ENCODE peak calls at places on chromosomes 3 and 15, in six cellular contexts. Y, W, E, R, D and F are unnamed samples.

GRCh38 chr3:49761661-49762060 is 24.7 kb downstream of the IP6K1 start:
- DNase-seq in Y (no peak), W (no peak), E (no peak), R (no peak), D (no peak), F (no peak)

GRCh38 chr3:64160000-64160690 is 65.1 kb downstream of the PRICKLE2 start:
- DNase-seq in Y (no peak), W (no peak), E (no peak), R (no peak), D (no peak), F (no peak)

GRCh38 chr15:50241684-50242450 is 23.7 kb downstream of the HDC start:
- DNase-seq in Y (no peak), W (no peak), E (no peak), R (no peak), D (no peak), F (no peak)

GRCh38 chr15:81182031-81182745 is 14.5 kb upstream of the IL16 start:
- DNase-seq in Y (no peak), W (no peak), E (no peak), R (no peak), D (peak), F (no peak)

GRCh38 chr15:37900286-37901221 is 33.9 kb upstream of the TMCO5A start:
- DNase-seq in Y (no peak), W (peak), E (no peak), R (no peak), D (no peak), F (no peak)

GRCh38 chr3:50204052-50204803 is 843 bp upstream of the SLC38A3 start:
- DNase-seq in Y (no peak), W (no peak), E (no peak), R (no peak), D (no peak), F (no peak)

GRCh38 chr15:50183112-50183794 is 1.3 kb downstream of the SLC27A2 start:
- DNase-seq in Y (no peak), W (no peak), E (no peak), R (no peak), D (no peak), F (no peak)

GRCh38 chr3:195537995-195538394 is 5.1 kb downstream of the PPP1R2 start:
- DNase-seq in Y (no peak), W (no peak), E (no peak), R (no peak), D (no peak), F (no peak)

GRCh38 chr3:168431436-168431835 is 335.7 kb upstream of the GOLIM4 start:
- DNase-seq in Y (no peak), W (no peak), E (no peak), R (no peak), D (no peak), F (no peak)

GRCh38 chr3:52470920-52471319 is 15.5 kb downstream of the NISCH start:
- DNase-seq in Y (no peak), W (no peak), E (peak), R (no peak), D (no peak), F (no peak)

GRCh38 chr3:192514081-192514753 is 213.1 kb downstream of the FGF12 start:
- DNase-seq in Y (no peak), W (peak), E (peak), R (no peak), D (no peak), F (no peak)

GRCh38 chr15:44489464-44489863 is 47.5 kb upstream of the EIF3J start:
- DNase-seq in Y (no peak), W (no peak), E (no peak), R (no peak), D (no peak), F (no peak)

GRCh38 chr15:60734846-60735245 is 255.9 kb upstream of the ICE2 start:
- DNase-seq in Y (no peak), W (no peak), E (no peak), R (no peak), D (no peak), F (no peak)

GRCh38 chr3:16460273-16460672 is 53.2 kb downstream of the RFTN1 start:
- DNase-seq in Y (no peak), W (no peak), E (no peak), R (no peak), D (no peak), F (no peak)

GRCh38 chr3:24100694-24101402 is 155.8 kb downstream of the NR1D2 start:
- DNase-seq in Y (no peak), W (no peak), E (no peak), R (no peak), D (no peak), F (no peak)

GRCh38 chr3:39287859-39288221 is 8.0 kb upstream of the CX3CR1 start:
- DNase-seq in Y (no peak), W (no peak), E (no peak), R (no peak), D (no peak), F (no peak)

GRCh38 chr3:162742159-162742717 is 1245.6 kb downstream of the OTOL1 start:
- DNase-seq in Y (no peak), W (no peak), E (no peak), R (no peak), D (no peak), F (no peak)

GRCh38 chr3:11591401-11592266 is 52.1 kb downstream of the VGLL4 start:
- DNase-seq in Y (no peak), W (peak), E (peak), R (no peak), D (peak), F (peak)

GRCh38 chr15:64009241-64009640 is 37.0 kb downstream of the DAPK2 start:
- DNase-seq in Y (no peak), W (no peak), E (peak), R (no peak), D (no peak), F (no peak)

GRCh38 chr3:37140899-37141541 is 33.4 kb downstream of the LRRFIP2 start:
- DNase-seq in Y (no peak), W (no peak), E (no peak), R (no peak), D (no peak), F (no peak)

GRCh38 chr15:80058851-80059785 is at the start of gene ZFAND6:
- DNase-seq in Y (peak), W (peak), E (peak), R (peak), D (peak), F (peak)

GRCh38 chr3:15330031-15330596 is 2.3 kb downstream of the SH3BP5 start:
- DNase-seq in Y (no peak), W (no peak), E (peak), R (no peak), D (no peak), F (no peak)

GRCh38 chr3:124352143-124352528 is 360.2 kb upstream of the ROPN1 start:
- DNase-seq in Y (no peak), W (no peak), E (no peak), R (no peak), D (no peak), F (no peak)

GRCh38 chr3:195162033-195162669 is 108.8 kb downstream of the XXYLT1 start:
- DNase-seq in Y (no peak), W (no peak), E (peak), R (no peak), D (no peak), F (no peak)

GRCh38 chr3:110059431-110059830 is 722.1 kb upstream of the DPPA4 start:
- DNase-seq in Y (no peak), W (no peak), E (no peak), R (no peak), D (no peak), F (no peak)

GRCh38 chr3:178246004-178246403 is 290.2 kb upstream of the KCNMB2 start:
- DNase-seq in Y (no peak), W (no peak), E (no peak), R (no peak), D (no peak), F (no peak)

GRCh38 chr15:72785452-72786243 is 2.1 kb upstream of the ADPGK start:
- DNase-seq in Y (no peak), W (peak), E (no peak), R (no peak), D (peak), F (no peak)

GRCh38 chr15:52337198-52337853 is 41.7 kb upstream of the MYO5C start:
- DNase-seq in Y (no peak), W (no peak), E (no peak), R (no peak), D (no peak), F (no peak)

GRCh38 chr3:40616420-40616819 is 91.7 kb downstream of the ZNF621 start:
- DNase-seq in Y (no peak), W (no peak), E (no peak), R (no peak), D (no peak), F (no peak)

GRCh38 chr3:120649735-120650705 is 32.0 kb downstream of the HGD start:
- DNase-seq in Y (no peak), W (no peak), E (no peak), R (no peak), D (no peak), F (no peak)

GRCh38 chr15:70788114-70789049 is 25.0 kb upstream of the UACA start:
- DNase-seq in Y (no peak), W (no peak), E (no peak), R (no peak), D (no peak), F (no peak)

GRCh38 chr3:8506611-8507061 is 5.0 kb downstream of the LMCD1 start:
- DNase-seq in Y (no peak), W (no peak), E (no peak), R (no peak), D (no peak), F (no peak)

GRCh38 chr3:194686414-194686815 is 732 bp downstream of the FAM43A start:
- DNase-seq in Y (no peak), W (no peak), E (no peak), R (no peak), D (no peak), F (no peak)

GRCh38 chr15:31230630-31231485 is 95.8 kb upstream of the KLF13 start:
- DNase-seq in Y (no peak), W (no peak), E (no peak), R (no peak), D (no peak), F (no peak)

GRCh38 chr3:168581718-168582332 is 486.1 kb upstream of the GOLIM4 start:
- DNase-seq in Y (no peak), W (no peak), E (no peak), R (no peak), D (peak), F (no peak)